ENCODE peak calls at places on chromosome 20, in nine cellular contexts. One of them, this sample, is unnamed.

GRCh38 chr20:58706975-58707681 is 14.5 kb downstream of the NPEPL1 start:
- DNase-seq in GM23248: no peak
- DNase-seq in IMR-90: no peak
- DNase-seq in NT2/D1: no peak
- DNase-seq in kidney: peak; percentile 66
- DNase-seq in HCT116: no peak
- DNase-seq in neural progenitor cell: no peak
- DNase-seq in PC-3: no peak
- DNase-seq in mesendoderm: no peak
- DNase-seq in this sample: peak; percentile 38

GRCh38 chr20:53677447-53678314 is 84.0 kb upstream of the ZNF217 start:
- DNase-seq in GM23248: peak; percentile 24
- DNase-seq in IMR-90: peak; percentile 46
- DNase-seq in NT2/D1: peak; percentile 25
- DNase-seq in kidney: no peak
- DNase-seq in HCT116: no peak
- DNase-seq in neural progenitor cell: peak; percentile 39
- DNase-seq in PC-3: no peak
- DNase-seq in mesendoderm: peak; percentile 73
- DNase-seq in this sample: peak; percentile 71

GRCh38 chr20:40470313-40471260 is 218.4 kb downstream of the MAFB start:
- DNase-seq in GM23248: no peak
- DNase-seq in IMR-90: no peak
- DNase-seq in NT2/D1: no peak
- DNase-seq in kidney: no peak
- DNase-seq in HCT116: no peak
- DNase-seq in neural progenitor cell: no peak
- DNase-seq in PC-3: no peak
- DNase-seq in mesendoderm: no peak
- DNase-seq in this sample: no peak

GRCh38 chr20:47686545-47686944 is 98.7 kb downstream of the SULF2 start:
- DNase-seq in GM23248: no peak
- DNase-seq in IMR-90: peak; percentile 80
- DNase-seq in NT2/D1: no peak
- DNase-seq in kidney: no peak
- DNase-seq in HCT116: no peak
- DNase-seq in neural progenitor cell: no peak
- DNase-seq in PC-3: no peak
- DNase-seq in mesendoderm: peak; percentile 53
- DNase-seq in this sample: no peak

GRCh38 chr20:45010399-45010828 is 44.1 kb downstream of the STK4 start:
- DNase-seq in GM23248: peak; percentile 77
- DNase-seq in IMR-90: peak; percentile 95
- DNase-seq in NT2/D1: no peak
- DNase-seq in kidney: no peak
- DNase-seq in HCT116: no peak
- DNase-seq in neural progenitor cell: no peak
- DNase-seq in PC-3: peak; percentile 82
- DNase-seq in mesendoderm: no peak
- DNase-seq in this sample: no peak

GRCh38 chr20:53428997-53429396 is 164.6 kb downstream of the ZNF217 start:
- DNase-seq in GM23248: no peak
- DNase-seq in IMR-90: no peak
- DNase-seq in NT2/D1: no peak
- DNase-seq in kidney: no peak
- DNase-seq in HCT116: no peak
- DNase-seq in neural progenitor cell: no peak
- DNase-seq in PC-3: no peak
- DNase-seq in mesendoderm: no peak
- DNase-seq in this sample: no peak

GRCh38 chr20:57459897-57460663 is 64.9 kb downstream of the CTCFL start:
- DNase-seq in GM23248: no peak
- DNase-seq in IMR-90: no peak
- DNase-seq in NT2/D1: no peak
- DNase-seq in kidney: no peak
- DNase-seq in HCT116: no peak
- DNase-seq in neural progenitor cell: no peak
- DNase-seq in PC-3: no peak
- DNase-seq in mesendoderm: no peak
- DNase-seq in this sample: no peak

GRCh38 chr20:60222497-60222896 is 264.3 kb downstream of the CDH26 start:
- DNase-seq in GM23248: no peak
- DNase-seq in IMR-90: no peak
- DNase-seq in NT2/D1: no peak
- DNase-seq in kidney: no peak
- DNase-seq in HCT116: no peak
- DNase-seq in neural progenitor cell: no peak
- DNase-seq in PC-3: no peak
- DNase-seq in mesendoderm: no peak
- DNase-seq in this sample: no peak

GRCh38 chr20:54362283-54362682 is 113.1 kb upstream of the DOK5 start:
- DNase-seq in GM23248: no peak
- DNase-seq in IMR-90: no peak
- DNase-seq in NT2/D1: no peak
- DNase-seq in kidney: no peak
- DNase-seq in HCT116: no peak
- DNase-seq in neural progenitor cell: no peak
- DNase-seq in PC-3: no peak
- DNase-seq in mesendoderm: peak; percentile 12
- DNase-seq in this sample: no peak

GRCh38 chr20:41398408-41398807 is 31.8 kb upstream of the EMILIN3 start:
- DNase-seq in GM23248: no peak
- DNase-seq in IMR-90: peak; percentile 64
- DNase-seq in NT2/D1: no peak
- DNase-seq in kidney: no peak
- DNase-seq in HCT116: no peak
- DNase-seq in neural progenitor cell: no peak
- DNase-seq in PC-3: no peak
- DNase-seq in mesendoderm: no peak
- DNase-seq in this sample: no peak

GRCh38 chr20:17806739-17807441 is 107.1 kb downstream of the BANF2 start:
- DNase-seq in GM23248: peak; percentile 83
- DNase-seq in IMR-90: peak; percentile 78
- DNase-seq in NT2/D1: no peak
- DNase-seq in kidney: peak; percentile 94
- DNase-seq in HCT116: no peak
- DNase-seq in neural progenitor cell: no peak
- DNase-seq in PC-3: no peak
- DNase-seq in mesendoderm: peak; percentile 22
- DNase-seq in this sample: peak; percentile 72
- H3K9ac ChIP-seq in GM23248: peak overlapping the region; percentile 69
- H3K9ac ChIP-seq in IMR-90: peak overlapping the region; percentile 69
- H3K9ac ChIP-seq in NT2/D1: no peak overlapping the region
- H3K9ac ChIP-seq in kidney: peak overlapping the region; percentile 41
- H3K9ac ChIP-seq in HCT116: no peak overlapping the region
- H3K9ac ChIP-seq in neural progenitor cell: no peak overlapping the region
- H3K9ac ChIP-seq in PC-3: no peak overlapping the region
- H3K9ac ChIP-seq in mesendoderm: no peak overlapping the region
- H3K9ac ChIP-seq in this sample: no peak overlapping the region

DNA sequence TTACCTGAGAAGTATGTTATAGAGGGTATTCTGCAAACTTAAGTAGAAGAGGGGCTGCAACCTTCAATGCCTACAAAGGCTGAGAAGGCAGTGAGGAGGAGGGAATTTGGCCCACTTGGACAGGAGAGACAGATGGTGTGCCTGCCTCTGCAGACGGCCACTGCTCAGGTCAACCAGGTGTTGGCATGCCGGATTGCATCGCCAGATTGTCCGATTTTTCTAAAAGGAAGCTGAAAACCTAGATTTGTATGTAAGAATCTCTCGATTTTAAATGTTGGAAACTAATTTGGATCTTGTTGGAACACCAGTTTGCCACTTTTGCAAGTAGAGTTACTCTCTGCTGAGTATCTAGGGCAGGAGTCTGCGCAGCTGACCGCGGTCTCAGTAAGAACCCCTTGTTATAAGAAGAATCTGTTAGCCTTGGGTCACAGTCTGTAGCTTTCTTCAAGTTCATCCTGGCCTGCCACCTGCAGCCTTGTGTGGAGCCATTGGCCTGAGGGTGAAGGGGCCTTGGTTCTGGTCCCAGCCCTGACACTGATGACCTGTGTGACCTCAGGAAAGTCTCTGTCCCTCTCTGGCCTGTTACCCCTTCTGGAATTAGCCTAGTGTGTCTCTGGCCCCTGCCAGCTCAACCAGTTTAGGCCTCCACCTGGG is 54.4 kb downstream of the TGM2 start:
- DNase-seq in GM23248: no peak
- DNase-seq in IMR-90: no peak
- DNase-seq in NT2/D1: no peak
- DNase-seq in kidney: no peak
- DNase-seq in HCT116: no peak
- DNase-seq in neural progenitor cell: no peak
- DNase-seq in PC-3: no peak
- DNase-seq in mesendoderm: no peak
- DNase-seq in this sample: peak; percentile 34
- H3K9ac ChIP-seq in GM23248: no peak overlapping the region
- H3K9ac ChIP-seq in IMR-90: no peak overlapping the region
- H3K9ac ChIP-seq in NT2/D1: no peak overlapping the region
- H3K9ac ChIP-seq in kidney: no peak overlapping the region
- H3K9ac ChIP-seq in HCT116: no peak overlapping the region
- H3K9ac ChIP-seq in neural progenitor cell: no peak overlapping the region
- H3K9ac ChIP-seq in PC-3: peak overlapping the region; percentile 6
- H3K9ac ChIP-seq in mesendoderm: no peak overlapping the region
- H3K9ac ChIP-seq in this sample: no peak overlapping the region

GRCh38 chr20:62022575-62023139 is 43.0 kb downstream of the TAF4 start:
- DNase-seq in GM23248: no peak
- DNase-seq in IMR-90: no peak
- DNase-seq in NT2/D1: no peak
- DNase-seq in kidney: peak; percentile 17
- DNase-seq in HCT116: no peak
- DNase-seq in neural progenitor cell: no peak
- DNase-seq in PC-3: no peak
- DNase-seq in mesendoderm: no peak
- DNase-seq in this sample: no peak
- H3K9ac ChIP-seq in GM23248: no peak overlapping the region
- H3K9ac ChIP-seq in IMR-90: no peak overlapping the region
- H3K9ac ChIP-seq in NT2/D1: no peak overlapping the region
- H3K9ac ChIP-seq in kidney: no peak overlapping the region
- H3K9ac ChIP-seq in HCT116: no peak overlapping the region
- H3K9ac ChIP-seq in neural progenitor cell: no peak overlapping the region
- H3K9ac ChIP-seq in PC-3: no peak overlapping the region
- H3K9ac ChIP-seq in mesendoderm: no peak overlapping the region
- H3K9ac ChIP-seq in this sample: no peak overlapping the region

GRCh38 chr20:36848078-36848660 is 27.8 kb upstream of the TLDC2 start:
- DNase-seq in GM23248: peak; percentile 95
- DNase-seq in IMR-90: peak; percentile 97
- DNase-seq in NT2/D1: no peak
- DNase-seq in kidney: peak; percentile 83
- DNase-seq in HCT116: no peak
- DNase-seq in neural progenitor cell: no peak
- DNase-seq in PC-3: no peak
- DNase-seq in mesendoderm: no peak
- DNase-seq in this sample: peak; percentile 44

GRCh38 chr20:36847710-36848040 is 28.3 kb upstream of the TLDC2 start:
- DNase-seq in GM23248: peak; percentile 76
- DNase-seq in IMR-90: peak; percentile 41
- DNase-seq in NT2/D1: no peak
- DNase-seq in kidney: no peak
- DNase-seq in HCT116: no peak
- DNase-seq in neural progenitor cell: no peak
- DNase-seq in PC-3: no peak
- DNase-seq in mesendoderm: no peak
- DNase-seq in this sample: no peak

GRCh38 chr20:36848677-36849076 is 27.3 kb upstream of the TLDC2 start:
- DNase-seq in GM23248: no peak
- DNase-seq in IMR-90: no peak
- DNase-seq in NT2/D1: no peak
- DNase-seq in kidney: no peak
- DNase-seq in HCT116: no peak
- DNase-seq in neural progenitor cell: no peak
- DNase-seq in PC-3: no peak
- DNase-seq in mesendoderm: no peak
- DNase-seq in this sample: no peak

GRCh38 chr20:36847009-36847709 is 28.8 kb upstream of the TLDC2 start:
- DNase-seq in GM23248: peak; percentile 98
- DNase-seq in IMR-90: peak; percentile 83
- DNase-seq in NT2/D1: no peak
- DNase-seq in kidney: no peak
- DNase-seq in HCT116: no peak
- DNase-seq in neural progenitor cell: peak; percentile 78
- DNase-seq in PC-3: no peak
- DNase-seq in mesendoderm: peak; percentile 81
- DNase-seq in this sample: peak; percentile 77

GRCh38 chr20:36845288-36845969 is 30.5 kb upstream of the TLDC2 start:
- DNase-seq in GM23248: no peak
- DNase-seq in IMR-90: no peak
- DNase-seq in NT2/D1: no peak
- DNase-seq in kidney: peak; percentile 77
- DNase-seq in HCT116: no peak
- DNase-seq in neural progenitor cell: peak; percentile 32
- DNase-seq in PC-3: no peak
- DNase-seq in mesendoderm: no peak
- DNase-seq in this sample: peak; percentile 38
- H3K9ac ChIP-seq in GM23248: no peak overlapping the region
- H3K9ac ChIP-seq in IMR-90: no peak overlapping the region
- H3K9ac ChIP-seq in NT2/D1: no peak overlapping the region
- H3K9ac ChIP-seq in kidney: peak overlapping the region; percentile 26
- H3K9ac ChIP-seq in HCT116: no peak overlapping the region
- H3K9ac ChIP-seq in neural progenitor cell: no peak overlapping the region
- H3K9ac ChIP-seq in PC-3: no peak overlapping the region
- H3K9ac ChIP-seq in mesendoderm: no peak overlapping the region
- H3K9ac ChIP-seq in this sample: no peak overlapping the region

GRCh38 chr20:6121504-6121903 is 1.3 kb downstream of the FERMT1 start:
- DNase-seq in GM23248: no peak
- DNase-seq in IMR-90: no peak
- DNase-seq in NT2/D1: no peak
- DNase-seq in kidney: no peak
- DNase-seq in HCT116: no peak
- DNase-seq in neural progenitor cell: no peak
- DNase-seq in PC-3: peak; percentile 19
- DNase-seq in mesendoderm: no peak
- DNase-seq in this sample: no peak
- H3K9ac ChIP-seq in GM23248: no peak overlapping the region
- H3K9ac ChIP-seq in IMR-90: no peak overlapping the region
- H3K9ac ChIP-seq in NT2/D1: no peak overlapping the region
- H3K9ac ChIP-seq in kidney: no peak overlapping the region
- H3K9ac ChIP-seq in HCT116: peak overlapping the region; percentile 82
- H3K9ac ChIP-seq in neural progenitor cell: no peak overlapping the region
- H3K9ac ChIP-seq in PC-3: peak overlapping the region; percentile 89
- H3K9ac ChIP-seq in mesendoderm: no peak overlapping the region
- H3K9ac ChIP-seq in this sample: no peak overlapping the region

GRCh38 chr20:38196592-38196991 is 31.5 kb upstream of the TGM2 start:
- DNase-seq in GM23248: peak; percentile 83
- DNase-seq in IMR-90: peak; percentile 80
- DNase-seq in NT2/D1: no peak
- DNase-seq in kidney: peak; percentile 91
- DNase-seq in HCT116: no peak
- DNase-seq in neural progenitor cell: no peak
- DNase-seq in PC-3: no peak
- DNase-seq in mesendoderm: no peak
- DNase-seq in this sample: peak; percentile 27
- H3K9ac ChIP-seq in GM23248: peak overlapping the region; percentile 27
- H3K9ac ChIP-seq in IMR-90: no peak overlapping the region
- H3K9ac ChIP-seq in NT2/D1: no peak overlapping the region
- H3K9ac ChIP-seq in kidney: no peak overlapping the region
- H3K9ac ChIP-seq in HCT116: no peak overlapping the region
- H3K9ac ChIP-seq in neural progenitor cell: no peak overlapping the region
- H3K9ac ChIP-seq in PC-3: no peak overlapping the region
- H3K9ac ChIP-seq in mesendoderm: no peak overlapping the region
- H3K9ac ChIP-seq in this sample: no peak overlapping the region